ENCODE peak calls at places on chromosome 12, in four cellular contexts. R is thyroid gland, U is left ventricle myocardium inferior, Z is GM23338. S is an unnamed sample.

GRCh38 chr12:131230340-131231099 is 276.8 kb downstream of the ADGRD1 start:
- DNase-seq in U (no peak), R (no peak), Z (no peak), S (peak; percentile 76)

GRCh38 chr12:14959126-14959440 is 2.3 kb downstream of the ARHGDIB start:
- DNase-seq in U (no peak), R (no peak), Z (no peak), S (no peak)

GRCh38 chr12:989051-989450 is 2.0 kb upstream of the ERC1 start:
- DNase-seq in R (no peak), Z (no peak), U (no peak), S (no peak)

GRCh38 chr12:111010061-111010460 is 89.7 kb upstream of the MYL2 start:
- DNase-seq in R (no peak), U (no peak), Z (no peak), S (no peak)

GRCh38 chr12:49231881-49232650 is 32.8 kb upstream of the TUBA1C start:
- DNase-seq in R (no peak), U (no peak), Z (no peak), S (no peak)

GRCh38 chr12:120903382-120903817 is 758 bp downstream of the SPPL3 start:
- DNase-seq in R (peak; percentile 76), U (peak; percentile 64), Z (peak; percentile 41), S (peak; percentile 71)

GRCh38 chr12:118404876-118405521 is 28.6 kb downstream of the SUDS3 start:
- DNase-seq in U (peak; percentile 22), Z (peak; percentile 94), R (peak; percentile 69), S (peak; percentile 68)

GRCh38 chr12:72485017-72485701 is 213.0 kb downstream of the TRHDE start:
- DNase-seq in U (no peak), R (no peak), Z (no peak), S (no peak)

GRCh38 chr12:77407951-77408350 is 342.6 kb upstream of the E2F7 start:
- DNase-seq in Z (no peak), U (no peak), R (no peak), S (no peak)

GRCh38 chr12:65152586-65152985 is 16.8 kb upstream of the LEMD3 start:
- DNase-seq in U (no peak), Z (no peak), R (no peak), S (no peak)

GRCh38 chr12:114407566-114408411 is 1.8 kb upstream of the TBX5 start:
- DNase-seq in R (no peak), Z (peak; percentile 48), U (no peak), S (peak; percentile 61)

GRCh38 chr12:96427269-96427729 is 27.1 kb upstream of the CDK17 start:
- DNase-seq in R (no peak), U (peak; percentile 22), Z (no peak), S (no peak)

GRCh38 chr12:57896437-57897201 is 44.7 kb upstream of the ATP23 start:
- DNase-seq in Z (peak; percentile 78), U (peak; percentile 84), R (peak; percentile 77), S (peak; percentile 88)

GRCh38 chr12:93583993-93584392 is 11.5 kb downstream of the SOCS2 start:
- DNase-seq in R (no peak), Z (peak; percentile 89), U (no peak), S (peak; percentile 41)

GRCh38 chr12:14514154-14514842 is 53.4 kb downstream of the PLBD1 start:
- DNase-seq in R (peak; percentile 71), Z (peak; percentile 94), U (no peak), S (peak; percentile 28)

GRCh38 chr12:119180380-119181040 is 1.8 kb downstream of the HSPB8 start:
- DNase-seq in Z (no peak), R (peak; percentile 34), U (no peak), S (no peak)

GRCh38 chr12:131869871-131870418 is 24.5 kb upstream of the ULK1 start:
- DNase-seq in R (no peak), Z (no peak), U (no peak), S (peak; percentile 47)

GRCh38 chr12:116135209-116135930 is 142.1 kb downstream of the MED13L start:
- DNase-seq in Z (no peak), R (peak; percentile 28), U (no peak), S (no peak)

GRCh38 chr12:94596596-94596995 is 53.8 kb downstream of the TMCC3 start:
- DNase-seq in U (no peak), Z (no peak), R (peak; percentile 49), S (no peak)

GRCh38 chr12:109098142-109098652 is 800 bp downstream of the UNG start:
- DNase-seq in U (no peak), R (peak; percentile 83), Z (no peak), S (no peak)

GRCh38 chr12:25241171-25242020 is 9.3 kb downstream of the KRAS start:
- DNase-seq in U (no peak), Z (peak; percentile 70), R (no peak), S (peak; percentile 16)

GRCh38 chr12:55929306-55929791 is 1.6 kb upstream of the DGKA start:
- DNase-seq in Z (no peak), U (no peak), R (peak; percentile 24), S (no peak)

GRCh38 chr12:86118161-86118560 is 138.0 kb downstream of the MGAT4C start:
- DNase-seq in Z (no peak), U (no peak), R (no peak), S (no peak)

GRCh38 chr12:93972411-93973208 is 175.8 kb upstream of the PLXNC1 start:
- DNase-seq in R (no peak), U (no peak), Z (no peak), S (no peak)

GRCh38 chr12:49367381-49368239 is at the start of gene SPATS2:
- DNase-seq in Z (peak; percentile 97), U (peak; percentile 96), R (peak; percentile 95), S (no peak)

GRCh38 chr12:82696543-82696942 is 9.8 kb downstream of the TMTC2 start:
- DNase-seq in U (no peak), R (no peak), Z (no peak), S (no peak)

GRCh38 chr12:78120866-78121590 is 290.3 kb downstream of the NAV3 start:
- DNase-seq in R (no peak), Z (no peak), U (no peak), S (no peak)

GRCh38 chr12:639566-639965 is 23.7 kb downstream of the NINJ2 start:
- DNase-seq in U (no peak), Z (no peak), R (no peak), S (no peak)

GRCh38 chr12:131921866-131922769 is 7.0 kb upstream of the PUS1 start:
- DNase-seq in R (no peak), U (peak; percentile 58), Z (no peak), S (peak; percentile 55)

GRCh38 chr12:43899574-43899973 is 63.7 kb downstream of the TMEM117 start:
- DNase-seq in Z (peak; percentile 21), U (no peak), R (no peak), S (no peak)

GRCh38 chr12:98618952-98619351 is 25.5 kb downstream of the SLC25A3 start:
- DNase-seq in U (no peak), Z (no peak), R (no peak), S (no peak)

GRCh38 chr12:56922032-56922431 is 12.2 kb downstream of the SDR9C7 start:
- DNase-seq in R (no peak), U (no peak), Z (no peak), S (no peak)

GRCh38 chr12:5492562-5492961 is 60.7 kb downstream of the NTF3 start:
- DNase-seq in R (no peak), Z (peak; percentile 41), U (no peak), S (no peak)

GRCh38 chr12:24754690-24755638 is 193.9 kb downstream of the BCAT1 start:
- DNase-seq in Z (no peak), R (no peak), U (no peak), S (no peak)

GRCh38 chr12:88258396-88258795 is 116.3 kb downstream of the TMTC3 start:
- DNase-seq in U (no peak), Z (no peak), R (no peak), S (no peak)

GRCh38 chr12:57609091-57609780 is 2.0 kb upstream of the ARHGEF25 start:
- DNase-seq in Z (peak; percentile 75), R (no peak), U (no peak), S (peak; percentile 80)

GRCh38 chr12:10136637-10137205 is 6.7 kb upstream of the CLEC7A start:
- DNase-seq in Z (no peak), U (no peak), R (no peak), S (no peak)

GRCh38 chr12:127363392-127363791 is 903.6 kb upstream of the TMEM132C start:
- DNase-seq in U (no peak), Z (peak; percentile 59), R (no peak), S (peak; percentile 60)

GRCh38 chr12:39603065-39603464 is 16.5 kb downstream of the ABCD2 start:
- DNase-seq in U (no peak), Z (no peak), R (no peak), S (no peak)

GRCh38 chr12:89352492-89353187 is at the start of gene DUSP6:
- DNase-seq in U (peak; percentile 94), R (peak; percentile 97), Z (peak; percentile 99), S (peak; percentile 94)

GRCh38 chr12:89353188-89353822 is 1.0 kb upstream of the DUSP6 start:
- DNase-seq in Z (peak; percentile 79), R (peak; percentile 80), U (peak; percentile 78), S (peak; percentile 93)

GRCh38 chr12:89354630-89354931 is 2.3 kb upstream of the DUSP6 start:
- DNase-seq in R (no peak), U (no peak), Z (peak; percentile 44), S (no peak)

GRCh38 chr12:89355243-89356068 is 3.2 kb upstream of the DUSP6 start:
- DNase-seq in Z (no peak), U (no peak), R (no peak), S (no peak)

GRCh38 chr12:89353823-89354629 is 1.7 kb upstream of the DUSP6 start:
- DNase-seq in U (peak; percentile 87), Z (peak; percentile 96), R (peak; percentile 82), S (peak; percentile 94)
- H3K27me3 ChIP-seq in U (no peaks in the 10 kb centered on the region), Z (peaks cover 52% of the 10 kb centered on the region), R (no peaks in the 10 kb centered on the region), S (peaks cover 31% of the 10 kb centered on the region)

GRCh38 chr12:3128498-3129293 is 51.5 kb downstream of the TSPAN9 start:
- DNase-seq in Z (no peak), R (no peak), U (no peak), S (no peak)
- H3K4me3 ChIP-seq in Z (no peak overlapping the region), R (no peak overlapping the region), U (no peak overlapping the region), S (no peak overlapping the region)

GRCh38 chr12:69598174-69598753 is 12.4 kb downstream of the LRRC10 start:
- DNase-seq in Z (no peak), R (no peak), U (no peak), S (no peak)
- H3K36me3 ChIP-seq in Z (peaks cover 84% of the 10 kb centered on the region), R (peaks cover 72% of the 10 kb centered on the region), U (peaks cover 98% of the 10 kb centered on the region), S (peaks cover 49% of the 10 kb centered on the region)

GRCh38 chr12:52575948-52576347 is 2.3 kb upstream of the KRT74 start:
- DNase-seq in U (no peak), Z (no peak), R (no peak), S (no peak)
- H3K27me3 ChIP-seq in U (peaks cover 63% of the 10 kb centered on the region), Z (no peaks in the 10 kb centered on the region), R (no peaks in the 10 kb centered on the region), S (no peaks in the 10 kb centered on the region)

DNA sequence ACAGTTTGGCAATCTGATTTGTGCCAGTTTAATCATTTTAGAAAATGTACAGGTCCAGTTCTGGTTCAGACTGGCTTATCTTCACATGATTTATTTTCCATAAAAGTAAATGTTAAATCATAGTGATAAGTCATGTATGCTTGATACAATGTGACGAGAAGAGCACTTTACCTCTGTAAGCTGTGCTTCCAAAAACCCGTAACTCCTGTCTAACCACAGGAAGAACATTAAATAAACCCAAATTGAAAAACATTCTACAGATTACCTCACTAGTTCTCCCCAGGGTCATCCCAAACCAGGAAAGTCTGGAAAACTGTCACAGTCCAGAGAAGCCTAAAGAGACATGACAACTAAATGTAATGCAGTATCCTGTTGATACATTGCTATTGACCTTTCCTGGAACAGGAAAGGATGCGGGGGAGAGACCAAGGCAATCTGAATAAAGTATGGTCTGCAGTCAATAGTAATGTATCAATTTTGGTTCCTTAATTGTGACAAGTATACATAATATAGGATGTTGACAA is 32.5 kb upstream of the DUSP6 start:
- DNase-seq in U (no peak), R (no peak), Z (no peak), S (no peak)
- H3K4me3 ChIP-seq in U (no peak overlapping the region), R (no peak overlapping the region), Z (no peak overlapping the region), S (no peak overlapping the region)